ENCODE peak calls at places on chromosomes 16 and 17, in nine cellular contexts. One of them, this sample, is unnamed. For H3K9me3, the result is how much of the 10 kb centered on the place peaks cover.

GRCh38 chr16:50260206-50261159 is 5.9 kb upstream of the ADCY7 start:
- DNase-seq in right cardiac atrium: no peak
- DNase-seq in SK-N-MC: no peak
- DNase-seq in body of pancreas: no peak
- DNase-seq in iPS DF 6.9: no peak
- DNase-seq in CD4-positive, alpha-beta T cell: no peak
- DNase-seq in sigmoid colon: peak
- DNase-seq in hepatocyte: peak
- DNase-seq in heart left ventricle: peak
- DNase-seq in this sample: no peak

GRCh38 chr17:34584805-34585416 is 5.5 kb downstream of the TMEM132E start:
- DNase-seq in hepatocyte: peak
- DNase-seq in SK-N-MC: no peak
- DNase-seq in body of pancreas: no peak
- DNase-seq in heart left ventricle: no peak
- DNase-seq in iPS DF 6.9: no peak
- DNase-seq in CD4-positive, alpha-beta T cell: no peak
- DNase-seq in right cardiac atrium: no peak
- DNase-seq in sigmoid colon: no peak
- DNase-seq in this sample: no peak

GRCh38 chr16:2782583-2783351 is 4.6 kb downstream of the PRSS33 start:
- DNase-seq in CD4-positive, alpha-beta T cell: no peak
- DNase-seq in SK-N-MC: no peak
- DNase-seq in heart left ventricle: no peak
- DNase-seq in right cardiac atrium: no peak
- DNase-seq in iPS DF 6.9: no peak
- DNase-seq in hepatocyte: no peak
- DNase-seq in sigmoid colon: peak
- DNase-seq in body of pancreas: no peak
- DNase-seq in this sample: no peak

GRCh38 chr17:41185001-41185400 is 290 bp upstream of the KRTAP4-1 start:
- DNase-seq in SK-N-MC: no peak
- DNase-seq in sigmoid colon: no peak
- DNase-seq in heart left ventricle: no peak
- DNase-seq in CD4-positive, alpha-beta T cell: no peak
- DNase-seq in iPS DF 6.9: no peak
- DNase-seq in body of pancreas: no peak
- DNase-seq in right cardiac atrium: no peak
- DNase-seq in hepatocyte: no peak
- DNase-seq in this sample: no peak

GRCh38 chr16:4924593-4925378 is 12.2 kb downstream of the PPL start:
- DNase-seq in right cardiac atrium: no peak
- DNase-seq in SK-N-MC: no peak
- DNase-seq in CD4-positive, alpha-beta T cell: no peak
- DNase-seq in hepatocyte: peak
- DNase-seq in heart left ventricle: no peak
- DNase-seq in sigmoid colon: no peak
- DNase-seq in body of pancreas: peak
- DNase-seq in iPS DF 6.9: no peak
- DNase-seq in this sample: no peak

GRCh38 chr17:76074390-76075363 is at the start of gene GALR2:
- DNase-seq in CD4-positive, alpha-beta T cell: no peak
- DNase-seq in hepatocyte: peak
- DNase-seq in iPS DF 6.9: no peak
- DNase-seq in SK-N-MC: no peak
- DNase-seq in body of pancreas: no peak
- DNase-seq in sigmoid colon: no peak
- DNase-seq in heart left ventricle: no peak
- DNase-seq in right cardiac atrium: no peak
- DNase-seq in this sample: no peak

GRCh38 chr17:77875881-77876509 is 82.5 kb upstream of the TNRC6C start:
- DNase-seq in right cardiac atrium: no peak
- DNase-seq in sigmoid colon: no peak
- DNase-seq in CD4-positive, alpha-beta T cell: no peak
- DNase-seq in iPS DF 6.9: no peak
- DNase-seq in body of pancreas: no peak
- DNase-seq in heart left ventricle: peak
- DNase-seq in SK-N-MC: no peak
- DNase-seq in hepatocyte: no peak
- DNase-seq in this sample: no peak

GRCh38 chr16:28193530-28194423 is 18.0 kb downstream of the XPO6 start:
- DNase-seq in iPS DF 6.9: no peak
- DNase-seq in SK-N-MC: no peak
- DNase-seq in right cardiac atrium: no peak
- DNase-seq in hepatocyte: no peak
- DNase-seq in CD4-positive, alpha-beta T cell: no peak
- DNase-seq in body of pancreas: no peak
- DNase-seq in heart left ventricle: no peak
- DNase-seq in sigmoid colon: no peak
- DNase-seq in this sample: no peak

GRCh38 chr16:4713663-4714501 is 20.2 kb downstream of the ANKS3 start:
- DNase-seq in SK-N-MC: no peak
- DNase-seq in right cardiac atrium: no peak
- DNase-seq in body of pancreas: peak
- DNase-seq in hepatocyte: no peak
- DNase-seq in sigmoid colon: no peak
- DNase-seq in CD4-positive, alpha-beta T cell: no peak
- DNase-seq in heart left ventricle: no peak
- DNase-seq in iPS DF 6.9: no peak
- DNase-seq in this sample: no peak

GRCh38 chr17:67431210-67432015 is 54.3 kb downstream of the PITPNC1 start:
- DNase-seq in sigmoid colon: no peak
- DNase-seq in right cardiac atrium: no peak
- DNase-seq in CD4-positive, alpha-beta T cell: no peak
- DNase-seq in body of pancreas: no peak
- DNase-seq in heart left ventricle: no peak
- DNase-seq in SK-N-MC: no peak
- DNase-seq in hepatocyte: peak
- DNase-seq in iPS DF 6.9: no peak
- DNase-seq in this sample: no peak

GRCh38 chr16:8714143-8714542 is 39.7 kb downstream of the ABAT start:
- DNase-seq in body of pancreas: no peak
- DNase-seq in sigmoid colon: no peak
- DNase-seq in heart left ventricle: no peak
- DNase-seq in hepatocyte: no peak
- DNase-seq in SK-N-MC: no peak
- DNase-seq in CD4-positive, alpha-beta T cell: no peak
- DNase-seq in iPS DF 6.9: no peak
- DNase-seq in right cardiac atrium: no peak
- DNase-seq in this sample: no peak

GRCh38 chr17:72730091-72730490 is 362.4 kb downstream of the SLC39A11 start:
- DNase-seq in body of pancreas: no peak
- DNase-seq in heart left ventricle: no peak
- DNase-seq in hepatocyte: peak
- DNase-seq in iPS DF 6.9: no peak
- DNase-seq in CD4-positive, alpha-beta T cell: no peak
- DNase-seq in right cardiac atrium: no peak
- DNase-seq in sigmoid colon: no peak
- DNase-seq in SK-N-MC: no peak
- DNase-seq in this sample: no peak

GRCh38 chr17:6536053-6536452 is 20.3 kb downstream of the PITPNM3 start:
- DNase-seq in CD4-positive, alpha-beta T cell: no peak
- DNase-seq in body of pancreas: no peak
- DNase-seq in SK-N-MC: no peak
- DNase-seq in sigmoid colon: peak
- DNase-seq in heart left ventricle: no peak
- DNase-seq in iPS DF 6.9: no peak
- DNase-seq in right cardiac atrium: no peak
- DNase-seq in hepatocyte: no peak
- DNase-seq in this sample: no peak

GRCh38 chr17:43556292-43556691 is 10.2 kb upstream of the ETV4 start:
- DNase-seq in CD4-positive, alpha-beta T cell: no peak
- DNase-seq in hepatocyte: peak
- DNase-seq in sigmoid colon: peak
- DNase-seq in iPS DF 6.9: no peak
- DNase-seq in right cardiac atrium: no peak
- DNase-seq in SK-N-MC: no peak
- DNase-seq in body of pancreas: no peak
- DNase-seq in heart left ventricle: no peak
- DNase-seq in this sample: no peak

GRCh38 chr16:73743665-73744496 is 552.7 kb upstream of the PSMD7 start:
- DNase-seq in sigmoid colon: no peak
- DNase-seq in CD4-positive, alpha-beta T cell: no peak
- DNase-seq in heart left ventricle: no peak
- DNase-seq in iPS DF 6.9: peak
- DNase-seq in hepatocyte: no peak
- DNase-seq in SK-N-MC: no peak
- DNase-seq in right cardiac atrium: peak
- DNase-seq in body of pancreas: no peak
- DNase-seq in this sample: no peak

DNA sequence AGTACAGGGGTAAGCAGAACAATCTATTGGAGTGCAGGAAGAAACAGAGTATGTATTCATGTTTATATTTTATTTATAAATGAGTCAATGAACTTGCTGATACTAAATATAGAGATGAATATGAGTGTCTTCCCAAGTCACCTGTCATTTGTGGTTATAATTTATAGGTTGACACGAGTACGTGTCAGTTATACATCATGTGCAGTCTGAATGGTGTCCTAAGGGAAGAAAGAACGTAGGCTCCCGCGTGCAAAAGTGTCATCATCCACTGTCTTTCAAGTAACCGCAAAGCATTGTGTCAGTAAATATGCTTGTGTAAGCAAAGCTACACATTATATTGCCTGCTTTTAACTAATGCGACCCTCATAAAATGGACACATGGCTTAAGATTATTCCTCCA is 786.1 kb downstream of the KCNJ2 start:
- DNase-seq in heart left ventricle: no peak
- DNase-seq in right cardiac atrium: no peak
- DNase-seq in SK-N-MC: no peak
- DNase-seq in body of pancreas: no peak
- DNase-seq in hepatocyte: no peak
- DNase-seq in sigmoid colon: no peak
- DNase-seq in iPS DF 6.9: no peak
- DNase-seq in CD4-positive, alpha-beta T cell: no peak
- DNase-seq in this sample: no peak
- H3K9me3 ChIP-seq in heart left ventricle: under half
- H3K9me3 ChIP-seq in right cardiac atrium: under half
- H3K9me3 ChIP-seq in SK-N-MC: under half
- H3K9me3 ChIP-seq in body of pancreas: under half
- H3K9me3 ChIP-seq in hepatocyte: under half
- H3K9me3 ChIP-seq in sigmoid colon: under half
- H3K9me3 ChIP-seq in iPS DF 6.9: under half
- H3K9me3 ChIP-seq in CD4-positive, alpha-beta T cell: under half
- H3K9me3 ChIP-seq in this sample: under half

DNA sequence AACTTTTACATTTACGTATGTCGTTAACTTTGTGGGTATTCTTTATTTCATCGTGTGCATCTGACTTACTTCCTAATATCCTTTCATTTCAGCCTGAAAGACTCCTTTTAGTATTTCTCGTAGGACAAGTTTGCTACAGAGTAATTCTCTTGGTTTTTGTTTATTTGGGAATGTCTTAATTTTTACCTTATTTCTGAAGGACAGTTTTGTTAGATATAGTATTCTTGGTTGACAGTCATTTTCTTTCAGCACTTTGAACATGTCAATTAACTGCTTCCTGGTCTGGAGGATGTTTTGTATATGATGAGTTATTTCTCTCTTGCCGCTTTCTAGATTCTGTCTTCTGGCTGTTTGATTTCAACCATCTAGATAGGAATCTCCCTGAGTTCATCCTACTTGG is 109.2 kb upstream of the NACA2 start:
- DNase-seq in SK-N-MC: no peak
- DNase-seq in iPS DF 6.9: no peak
- DNase-seq in CD4-positive, alpha-beta T cell: no peak
- DNase-seq in heart left ventricle: no peak
- DNase-seq in hepatocyte: no peak
- DNase-seq in right cardiac atrium: no peak
- DNase-seq in sigmoid colon: no peak
- DNase-seq in body of pancreas: no peak
- DNase-seq in this sample: no peak
- H3K9me3 ChIP-seq in SK-N-MC: under half
- H3K9me3 ChIP-seq in iPS DF 6.9: under half
- H3K9me3 ChIP-seq in CD4-positive, alpha-beta T cell: under half
- H3K9me3 ChIP-seq in heart left ventricle: under half
- H3K9me3 ChIP-seq in hepatocyte: under half
- H3K9me3 ChIP-seq in right cardiac atrium: under half
- H3K9me3 ChIP-seq in sigmoid colon: under half
- H3K9me3 ChIP-seq in body of pancreas: under half
- H3K9me3 ChIP-seq in this sample: under half

DNA sequence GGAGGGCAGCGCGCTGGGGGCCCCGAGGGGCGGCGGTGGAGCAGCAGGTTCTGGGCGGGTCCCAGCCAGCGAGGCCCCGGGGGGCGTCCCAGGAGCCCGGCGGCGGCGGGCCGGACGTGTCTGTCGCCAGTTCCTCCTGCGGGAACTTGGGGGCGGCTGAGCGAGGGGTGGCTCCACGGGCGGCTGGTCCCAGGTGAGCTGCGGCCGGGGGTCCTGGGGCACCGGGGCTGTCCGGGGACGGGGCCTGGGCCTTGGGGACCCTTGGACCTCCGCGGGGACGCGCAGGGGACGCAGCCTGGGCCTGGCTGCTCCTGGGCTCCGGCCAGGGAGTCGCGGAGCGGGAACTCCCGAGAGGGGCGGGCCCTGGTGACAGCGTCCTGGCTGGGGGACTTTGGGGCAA is 54.2 kb upstream of the ZNF267 start:
- DNase-seq in SK-N-MC: no peak
- DNase-seq in CD4-positive, alpha-beta T cell: no peak
- DNase-seq in iPS DF 6.9: no peak
- DNase-seq in right cardiac atrium: no peak
- DNase-seq in body of pancreas: no peak
- DNase-seq in sigmoid colon: no peak
- DNase-seq in hepatocyte: no peak
- DNase-seq in heart left ventricle: no peak
- DNase-seq in this sample: no peak
- H3K9me3 ChIP-seq in SK-N-MC: under half
- H3K9me3 ChIP-seq in CD4-positive, alpha-beta T cell: under half
- H3K9me3 ChIP-seq in iPS DF 6.9: under half
- H3K9me3 ChIP-seq in right cardiac atrium: under half
- H3K9me3 ChIP-seq in body of pancreas: under half
- H3K9me3 ChIP-seq in sigmoid colon: under half
- H3K9me3 ChIP-seq in hepatocyte: under half
- H3K9me3 ChIP-seq in heart left ventricle: under half
- H3K9me3 ChIP-seq in this sample: under half

GRCh38 chr17:22303096-22303495 is 610.8 kb downstream of the KCNJ18 start:
- DNase-seq in sigmoid colon: no peak
- DNase-seq in hepatocyte: no peak
- DNase-seq in CD4-positive, alpha-beta T cell: no peak
- DNase-seq in body of pancreas: no peak
- DNase-seq in iPS DF 6.9: no peak
- DNase-seq in heart left ventricle: no peak
- DNase-seq in SK-N-MC: no peak
- DNase-seq in right cardiac atrium: no peak
- DNase-seq in this sample: no peak

GRCh38 chr17:22304667-22305303 is 612.5 kb downstream of the KCNJ18 start:
- DNase-seq in SK-N-MC: no peak
- DNase-seq in iPS DF 6.9: no peak
- DNase-seq in body of pancreas: no peak
- DNase-seq in sigmoid colon: no peak
- DNase-seq in heart left ventricle: no peak
- DNase-seq in hepatocyte: no peak
- DNase-seq in right cardiac atrium: no peak
- DNase-seq in CD4-positive, alpha-beta T cell: no peak
- DNase-seq in this sample: no peak

GRCh38 chr17:22303865-22304264 is 611.5 kb downstream of the KCNJ18 start:
- DNase-seq in SK-N-MC: no peak
- DNase-seq in heart left ventricle: no peak
- DNase-seq in hepatocyte: no peak
- DNase-seq in iPS DF 6.9: no peak
- DNase-seq in sigmoid colon: no peak
- DNase-seq in CD4-positive, alpha-beta T cell: no peak
- DNase-seq in right cardiac atrium: peak
- DNase-seq in body of pancreas: no peak
- DNase-seq in this sample: no peak

GRCh38 chr17:22301353-22301745 is 609.0 kb downstream of the KCNJ18 start:
- DNase-seq in hepatocyte: no peak
- DNase-seq in heart left ventricle: no peak
- DNase-seq in SK-N-MC: no peak
- DNase-seq in right cardiac atrium: no peak
- DNase-seq in CD4-positive, alpha-beta T cell: no peak
- DNase-seq in iPS DF 6.9: no peak
- DNase-seq in sigmoid colon: no peak
- DNase-seq in body of pancreas: no peak
- DNase-seq in this sample: no peak

GRCh38 chr17:22305356-22306071 is 613.2 kb downstream of the KCNJ18 start:
- DNase-seq in SK-N-MC: no peak
- DNase-seq in right cardiac atrium: no peak
- DNase-seq in CD4-positive, alpha-beta T cell: no peak
- DNase-seq in iPS DF 6.9: no peak
- DNase-seq in hepatocyte: no peak
- DNase-seq in body of pancreas: no peak
- DNase-seq in sigmoid colon: no peak
- DNase-seq in heart left ventricle: no peak
- DNase-seq in this sample: no peak
- H3K9me3 ChIP-seq in SK-N-MC: under half
- H3K9me3 ChIP-seq in right cardiac atrium: under half
- H3K9me3 ChIP-seq in CD4-positive, alpha-beta T cell: under half
- H3K9me3 ChIP-seq in iPS DF 6.9: under half
- H3K9me3 ChIP-seq in hepatocyte: under half
- H3K9me3 ChIP-seq in body of pancreas: under half
- H3K9me3 ChIP-seq in sigmoid colon: under half
- H3K9me3 ChIP-seq in heart left ventricle: under half
- H3K9me3 ChIP-seq in this sample: under half

This sample was measured in vagina.